ENCODE peak calls at places on chromosomes 12 and 14, in eight cellular contexts. A is lung microvascular endothelial cell, Z is caudate nucleus, V is iris pigment epithelial cell, K is RPMI7951, G is stromal cell of bone marrow, U is WERI-Rb-1, D is NCI-H1694. R is an unnamed sample.

GRCh38 chr12:23767834-23768233 is 181.6 kb downstream of the SOX5 start:
- DNase-seq in A (no peak), Z (no peak), V (no peak), K (no peak), G (no peak), U (no peak), D (no peak), R (no peak)

GRCh38 chr14:57068511-57068910 is 200.2 kb downstream of the EXOC5 start:
- DNase-seq in A (no peak), Z (no peak), V (no peak), K (no peak), G (no peak), U (peak; percentile 64), D (peak; percentile 56), R (no peak)

GRCh38 chr14:100415226-100415625 is 92.1 kb downstream of the SLC25A47 start:
- DNase-seq in A (no peak), Z (no peak), V (no peak), K (no peak), G (no peak), U (no peak), D (no peak), R (no peak)

GRCh38 chr12:6370994-6371754 is 4.2 kb downstream of the SCNN1A start:
- DNase-seq in A (peak; percentile 62), Z (no peak), V (peak; percentile 84), K (no peak), G (no peak), U (peak; percentile 96), D (no peak), R (peak; percentile 55)

GRCh38 chr12:118271770-118272417 is 100.8 kb downstream of the TAOK3 start:
- DNase-seq in A (no peak), Z (no peak), V (peak; percentile 41), K (no peak), G (no peak), U (no peak), D (no peak), R (no peak)

GRCh38 chr14:97021571-97022171 is 224.5 kb downstream of the VRK1 start:
- DNase-seq in A (no peak), Z (no peak), V (no peak), K (peak; percentile 16), G (no peak), U (no peak), D (peak; percentile 31), R (no peak)

GRCh38 chr14:58963873-58964597 is 224.4 kb upstream of the DAAM1 start:
- DNase-seq in A (no peak), Z (no peak), V (no peak), K (no peak), G (no peak), U (no peak), D (no peak), R (no peak)

GRCh38 chr12:119178544-119179334 is at the start of gene HSPB8:
- DNase-seq in A (peak; percentile 77), Z (peak; percentile 27), V (peak; percentile 37), K (peak; percentile 75), G (peak; percentile 88), U (peak; percentile 95), D (no peak), R (peak; percentile 62)

GRCh38 chr12:2582631-2583616 is 211.8 kb upstream of the FKBP4 start:
- DNase-seq in A (peak; percentile 66), Z (peak; percentile 6), V (peak; percentile 41), K (peak; percentile 55), G (peak; percentile 20), U (peak; percentile 69), D (peak; percentile 56), R (peak; percentile 1)

R was measured in dermis microvascular lymphatic vessel endothelial cell.